ENCODE peak calls at places on chromosomes 11 and 22, in seven cellular contexts. W, R, G, C, T, Z and E are unnamed samples.

GRCh38 chr11:5631969-5632635 is 7.3 kb downstream of the TRIM34 start:
- DNase-seq in W (no peak), R (no peak), G (no peak), C (no peak), T (no peak), Z (no peak), E (no peak)

GRCh38 chr11:94868468-94868867 is 100.3 kb downstream of the AMOTL1 start:
- DNase-seq in W (no peak), R (no peak), G (no peak), C (no peak), T (no peak), Z (no peak), E (no peak)

GRCh38 chr22:38696606-38697005 is 4.1 kb downstream of the JOSD1 start:
- DNase-seq in W (no peak), R (no peak), G (no peak), C (peak; percentile 50), T (peak; percentile 92), Z (peak; percentile 44), E (peak; percentile 57)

GRCh38 chr22:35783943-35784614 is 66.4 kb downstream of the APOL5 start:
- DNase-seq in W (no peak), R (no peak), G (no peak), C (no peak), T (no peak), Z (no peak), E (no peak)

GRCh38 chr11:114367244-114367957 is 32.9 kb downstream of the C11orf71 start:
- DNase-seq in W (no peak), R (no peak), G (no peak), C (no peak), T (no peak), Z (no peak), E (no peak)

GRCh38 chr11:31932879-31933278 is 121.8 kb upstream of the PAX6 start:
- DNase-seq in W (no peak), R (no peak), G (no peak), C (no peak), T (no peak), Z (no peak), E (no peak)

GRCh38 chr11:33685061-33685460 is 15.6 kb downstream of the C11orf91 start:
- DNase-seq in W (no peak), R (no peak), G (no peak), C (no peak), T (peak; percentile 43), Z (no peak), E (no peak)

GRCh38 chr11:16895306-16895705 is 118.9 kb downstream of the PLEKHA7 start:
- DNase-seq in W (no peak), R (no peak), G (no peak), C (no peak), T (no peak), Z (no peak), E (no peak)

GRCh38 chr22:30868663-30869385 is 99.8 kb downstream of the MORC2 start:
- DNase-seq in W (no peak), R (no peak), G (no peak), C (no peak), T (peak; percentile 75), Z (peak; percentile 6), E (peak; percentile 37)

GRCh38 chr11:518463-519202 is 11.6 kb upstream of the RNH1 start:
- DNase-seq in W (peak; percentile 72), R (peak; percentile 80), G (peak; percentile 67), C (peak; percentile 92), T (peak; percentile 89), Z (peak; percentile 96), E (peak; percentile 93)

GRCh38 chr11:78941226-78941851 is 366.7 kb upstream of the NARS2 start:
- DNase-seq in W (no peak), R (no peak), G (no peak), C (no peak), T (no peak), Z (no peak), E (no peak)

GRCh38 chr22:38314992-38315800 is 2.0 kb downstream of the CSNK1E start:
- DNase-seq in W (no peak), R (no peak), G (peak; percentile 65), C (no peak), T (peak; percentile 35), Z (no peak), E (no peak)

GRCh38 chr22:32823024-32823730 is 21.7 kb downstream of the TIMP3 start:
- DNase-seq in W (no peak), R (no peak), G (peak; percentile 17), C (no peak), T (peak; percentile 44), Z (no peak), E (no peak)

GRCh38 chr11:103849366-103849765 is 187.1 kb upstream of the DDI1 start:
- DNase-seq in W (no peak), R (no peak), G (no peak), C (no peak), T (no peak), Z (no peak), E (no peak)

GRCh38 chr11:66877585-66877984 is 20.7 kb downstream of the LRFN4 start:
- DNase-seq in W (no peak), R (no peak), G (no peak), C (no peak), T (peak; percentile 75), Z (no peak), E (no peak)

GRCh38 chr22:26487996-26488395 is 4.3 kb downstream of the SRRD start:
- DNase-seq in W (no peak), R (no peak), G (no peak), C (no peak), T (no peak), Z (no peak), E (no peak)

GRCh38 chr11:111205622-111206385 is 39.7 kb upstream of the POU2AF2 start:
- DNase-seq in W (no peak), R (no peak), G (no peak), C (no peak), T (no peak), Z (no peak), E (no peak)

GRCh38 chr11:112175596-112175947 is 260 bp downstream of the BCO2 start:
- DNase-seq in W (no peak), R (no peak), G (no peak), C (no peak), T (no peak), Z (no peak), E (peak; percentile 23)

GRCh38 chr11:57562596-57562995 is 4.9 kb downstream of the UBE2L6 start:
- DNase-seq in W (no peak), R (no peak), G (peak; percentile 39), C (no peak), T (no peak), Z (no peak), E (no peak)